ENCODE peak calls at places on chromosomes 1 and 21, in four cellular contexts. Z, M, V and P are unnamed samples.

GRCh38 chr1:155199792-155200191 is 7.9 kb downstream of the THBS3 start:
- DNase-seq in Z (no peak), M (no peak), V (no peak), P (no peak)

GRCh38 chr1:63893976-63894375 is 120.2 kb downstream of the ROR1 start:
- DNase-seq in Z (no peak), M (no peak), V (no peak), P (no peak)

GRCh38 chr1:113207019-113207418 is 134.0 kb downstream of the LRIG2 start:
- DNase-seq in Z (no peak), M (no peak), V (no peak), P (peak)

GRCh38 chr1:208025036-208025435 is 114.1 kb upstream of the CD34 start:
- DNase-seq in Z (no peak), M (peak), V (no peak), P (no peak)

GRCh38 chr21:42784276-42784675 is 95.1 kb downstream of the WDR4 start:
- DNase-seq in Z (no peak), M (no peak), V (no peak), P (no peak)

GRCh38 chr1:156268336-156268735 is 14.3 kb downstream of the SMG5 start:
- DNase-seq in Z (peak), M (peak), V (no peak), P (no peak)

GRCh38 chr1:206676499-206676898 is 8.2 kb upstream of the MAPKAPK2 start:
- DNase-seq in Z (no peak), M (no peak), V (no peak), P (no peak)

GRCh38 chr1:12296623-12297022 is 66.8 kb downstream of the VPS13D start:
- DNase-seq in Z (no peak), M (peak), V (no peak), P (no peak)

GRCh38 chr1:242524571-242525359 is at the start of gene PLD5:
- DNase-seq in Z (peak), M (peak), V (peak), P (no peak)

GRCh38 chr1:54795100-54795665 is 5.9 kb downstream of the TTC22 start:
- DNase-seq in Z (no peak), M (no peak), V (no peak), P (no peak)

GRCh38 chr1:14686701-14687100 is 88.2 kb downstream of the KAZN start:
- DNase-seq in Z (no peak), M (no peak), V (no peak), P (no peak)

GRCh38 chr1:99438656-99439055 is 174.4 kb downstream of the PLPPR4 start:
- DNase-seq in Z (no peak), M (no peak), V (no peak), P (no peak)

GRCh38 chr1:53110370-53111072 is 31.9 kb downstream of the SLC1A7 start:
- DNase-seq in Z (peak), M (peak), V (no peak), P (no peak)

GRCh38 chr1:233240839-233241682 is 54.5 kb downstream of the PCNX2 start:
- DNase-seq in Z (peak), M (peak), V (no peak), P (peak)

GRCh38 chr1:21568006-21568746 is 59.0 kb downstream of the ALPL start:
- DNase-seq in Z (no peak), M (peak), V (no peak), P (no peak)

GRCh38 chr1:209406111-209406654 is 177.3 kb upstream of the CAMK1G start:
- DNase-seq in Z (no peak), M (no peak), V (no peak), P (no peak)

GRCh38 chr1:183032122-183032921 is 9.1 kb downstream of the LAMC1 start:
- DNase-seq in Z (no peak), M (no peak), V (no peak), P (peak)

GRCh38 chr1:226674892-226675719 is 64.0 kb downstream of the ITPKB start:
- DNase-seq in Z (peak), M (peak), V (no peak), P (no peak)

GRCh38 chr1:74812180-74812541 is 79.2 kb downstream of the TYW3 start:
- DNase-seq in Z (no peak), M (no peak), V (no peak), P (no peak)

GRCh38 chr1:156676820-156677615 is at the start of gene NES:
- DNase-seq in Z (peak), M (peak), V (no peak), P (peak)

GRCh38 chr1:24277420-24278169 is 41.6 kb upstream of the GRHL3 start:
- DNase-seq in Z (no peak), M (peak), V (no peak), P (no peak)

GRCh38 chr1:165420655-165421054 is 24.3 kb downstream of the RXRG start:
- DNase-seq in Z (no peak), M (no peak), V (no peak), P (no peak)

DNA sequence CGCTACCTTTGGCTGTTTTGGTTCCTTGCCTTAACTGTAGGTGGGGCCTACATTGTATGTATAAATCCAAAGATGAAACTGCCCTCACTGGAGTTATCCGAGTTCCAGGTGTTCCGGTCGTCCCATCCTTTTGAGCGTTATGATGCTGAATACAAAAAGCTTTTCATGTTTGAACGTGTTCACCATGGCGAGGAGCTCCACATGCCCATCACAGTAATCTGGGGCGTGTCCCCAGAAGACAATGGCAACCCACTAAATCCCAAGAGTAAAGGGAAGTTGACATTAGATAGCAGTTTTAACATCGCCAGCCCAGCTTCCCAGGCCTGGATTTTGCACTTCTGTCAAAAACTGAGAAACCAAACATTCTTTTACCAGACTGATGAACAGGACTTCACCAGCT is 139.5 kb downstream of the TLR5 start:
- DNase-seq in Z (no peak), M (no peak), V (no peak), P (no peak)
- H3K27ac ChIP-seq in Z (no peak), M (no peak), V (no peak), P (no peak)

GRCh38 chr1:92485374-92486250 is 1.1 kb downstream of the GFI1 start:
- DNase-seq in Z (peak), M (peak), V (no peak), P (peak)
- TF ChIP-seq CTCF in Z (no peak), M (peak), V (peak), P (peak)

GRCh38 chr1:234488954-234489691 is 10.1 kb upstream of the TARBP1 start:
- DNase-seq in Z (no peak), M (no peak), V (no peak), P (no peak)
- H3K27ac ChIP-seq in Z (no peak), M (no peak), V (no peak), P (no peak)

DNA sequence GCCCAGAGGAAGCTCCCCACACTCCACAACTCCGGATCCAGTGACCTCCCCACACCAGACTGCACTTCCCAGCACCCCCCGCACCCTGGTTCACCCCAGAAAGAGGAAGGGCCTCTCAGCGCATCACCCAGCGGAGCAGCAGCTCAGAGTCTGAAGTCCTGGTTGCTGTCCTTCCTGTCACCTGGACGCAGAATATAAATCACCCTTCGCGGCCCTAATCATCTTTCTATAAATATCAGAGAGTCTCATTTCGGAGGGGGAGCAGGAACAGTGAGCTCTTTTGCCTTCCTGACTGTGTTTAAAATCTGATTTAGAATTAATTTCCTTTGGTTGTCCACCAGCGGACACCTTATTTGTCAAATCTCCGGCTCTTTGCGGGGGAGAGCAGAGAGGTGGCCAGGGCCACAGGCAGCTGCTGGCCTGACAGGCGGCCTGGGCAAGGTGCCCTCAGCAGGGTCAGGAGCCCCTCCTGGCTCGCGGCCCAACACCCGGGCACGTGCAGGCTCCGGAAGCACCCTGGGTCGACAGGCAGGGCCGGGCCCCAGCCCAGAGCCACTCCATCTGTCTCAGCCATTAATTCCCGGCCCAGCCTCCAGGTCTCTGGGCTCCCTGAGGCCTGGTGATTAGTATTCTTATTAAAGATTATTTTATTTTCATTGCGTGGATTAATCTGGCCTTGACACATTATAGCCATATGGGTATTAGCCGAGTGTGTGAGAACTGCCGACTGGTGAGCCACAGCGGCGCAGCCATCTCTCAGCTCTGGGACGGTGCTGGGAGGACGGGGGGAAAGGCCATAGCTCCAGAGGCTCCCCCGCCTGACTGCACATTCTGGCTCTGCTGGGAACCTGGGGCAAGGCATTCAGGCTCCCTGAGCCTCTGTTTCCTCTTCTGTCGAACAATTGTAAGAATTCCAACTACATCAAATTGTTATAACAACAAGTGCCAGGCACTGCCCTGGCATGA is 19.7 kb downstream of the EPHA8 start:
- DNase-seq in Z (peak), M (no peak), V (no peak), P (no peak)
- TF ChIP-seq CTCF in Z (no peak), M (no peak), V (no peak), P (no peak)

DNA sequence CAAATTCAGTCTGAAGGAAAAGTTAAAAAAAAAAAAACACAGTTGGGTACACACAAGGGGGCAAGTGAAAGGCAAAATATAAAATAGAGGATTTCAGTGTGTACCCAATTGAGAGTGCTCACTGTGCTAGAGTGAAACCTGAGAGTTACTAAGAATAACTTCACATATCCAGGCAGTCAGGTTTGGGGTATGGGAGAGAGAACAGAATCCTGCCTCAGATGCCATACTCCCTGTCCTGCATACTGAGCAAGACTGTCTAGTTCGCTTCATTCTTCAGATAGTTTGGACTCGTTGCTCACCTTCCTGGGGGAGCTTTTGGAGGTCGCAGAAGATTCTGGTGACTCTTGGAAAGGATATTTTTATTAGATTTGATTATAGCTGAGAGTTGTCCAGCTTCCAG is 20.4 kb downstream of the CEP85 start:
- DNase-seq in Z (no peak), M (no peak), V (no peak), P (no peak)
- H3K27ac ChIP-seq in Z (no peak), M (peak), V (no peak), P (peak)